ENCODE peak calls at places on chromosomes 1 and 21, in nine cellular contexts. F is breast epithelium, Z is GM12892, H is stomach, Q is prostate gland, T is transverse colon, C is GM12891, I is HCT116, S is sigmoid colon. M is an unnamed sample.
A peak's percentile ranks its signal among the peaks of the same experiment; 100 is the strongest.

GRCh38 chr1:9868244-9868590 is 41.9 kb downstream of the CTNNBIP1 start:
- DNase-seq in F (no peak), Z (no peak), H (no peak), Q (no peak), T (no peak), C (no peak), I (no peak), S (no peak), M (no peak)

GRCh38 chr1:170725326-170725725 is 61.4 kb downstream of the PRRX1 start:
- DNase-seq in F (no peak), Z (no peak), H (no peak), Q (no peak), T (no peak), C (no peak), I (no peak), S (no peak), M (no peak)

GRCh38 chr1:95467036-95467435 is 233.0 kb downstream of the RWDD3 start:
- DNase-seq in F (no peak), Z (no peak), H (no peak), Q (no peak), T (no peak), C (no peak), I (no peak), S (no peak), M (no peak)

GRCh38 chr1:68916227-68916853 is 419.5 kb upstream of the DEPDC1 start:
- DNase-seq in F (no peak), Z (no peak), H (peak; percentile 30), Q (no peak), T (no peak), C (no peak), I (no peak), S (no peak), M (no peak)

GRCh38 chr1:150187560-150187931 is 37.8 kb downstream of the PLEKHO1 start:
- DNase-seq in F (no peak), Z (no peak), H (no peak), Q (no peak), T (no peak), C (no peak), I (no peak), S (no peak), M (no peak)

GRCh38 chr21:36321325-36322082 is 1.5 kb downstream of the MORC3 start:
- DNase-seq in F (no peak), Z (no peak), H (peak; percentile 33), Q (peak; percentile 17), T (no peak), C (no peak), I (no peak), S (no peak), M (peak; percentile 22)

GRCh38 chr1:170669586-170670332 is 5.8 kb downstream of the PRRX1 start:
- DNase-seq in F (no peak), Z (no peak), H (no peak), Q (no peak), T (no peak), C (no peak), I (no peak), S (no peak), M (no peak)

GRCh38 chr1:95554408-95554807 is 320.4 kb downstream of the RWDD3 start:
- DNase-seq in F (no peak), Z (no peak), H (no peak), Q (no peak), T (no peak), C (no peak), I (no peak), S (no peak), M (no peak)

GRCh38 chr1:169044296-169044695 is 62.2 kb upstream of the ATP1B1 start:
- DNase-seq in F (no peak), Z (no peak), H (no peak), Q (no peak), T (no peak), C (no peak), I (no peak), S (no peak), M (no peak)

GRCh38 chr21:36589352-36589971 is 109.5 kb upstream of the SIM2 start:
- DNase-seq in F (peak; percentile 21), Z (peak; percentile 35), H (peak; percentile 54), Q (no peak), T (peak; percentile 32), C (peak; percentile 42), I (peak; percentile 59), S (no peak), M (no peak)

GRCh38 chr1:8712413-8713229 is 104.8 kb downstream of the RERE start:
- DNase-seq in F (no peak), Z (no peak), H (no peak), Q (no peak), T (no peak), C (no peak), I (no peak), S (no peak), M (no peak)

GRCh38 chr1:73065585-73065984 is 783.2 kb upstream of the NEGR1 start:
- DNase-seq in F (no peak), Z (no peak), H (no peak), Q (peak; percentile 7), T (no peak), C (no peak), I (no peak), S (no peak), M (no peak)

GRCh38 chr21:28154121-28154520 is 838.6 kb downstream of the LTN1 start:
- DNase-seq in F (no peak), Z (no peak), H (no peak), Q (no peak), T (no peak), C (no peak), I (no peak), S (no peak), M (no peak)

GRCh38 chr1:201732351-201732750 is 96.6 kb upstream of the IPO9 start:
- DNase-seq in F (no peak), Z (no peak), H (no peak), Q (no peak), T (no peak), C (no peak), I (no peak), S (no peak), M (no peak)

GRCh38 chr1:100896481-100896982 is 642 bp downstream of the SLC30A7 start:
- DNase-seq in F (peak; percentile 19), Z (peak; percentile 14), H (peak; percentile 43), Q (peak; percentile 7), T (peak; percentile 40), C (peak; percentile 33), I (peak; percentile 38), S (peak; percentile 48), M (no peak)
- TF ChIP-seq POLR2AphosphoS5 in F (no peak), Z (peak; percentile 94), H (peak; percentile 26), Q (no peak), T (no peak), C (peak; percentile 94), I (no peak), S (no peak), M (no peak)

GRCh38 chr1:1144122-1144842 is 28.4 kb upstream of the C1orf159 start:
- DNase-seq in F (no peak), Z (peak; percentile 71), H (peak; percentile 90), Q (peak; percentile 45), T (peak; percentile 86), C (peak; percentile 80), I (no peak), S (no peak), M (peak; percentile 92)
- TF ChIP-seq POLR2A in F (no peak), Z (no peak), H (no peak), Q (peak; percentile 19), T (peak; percentile 74), C (no peak), I (no peak), S (no peak), M (no peak)

DNA sequence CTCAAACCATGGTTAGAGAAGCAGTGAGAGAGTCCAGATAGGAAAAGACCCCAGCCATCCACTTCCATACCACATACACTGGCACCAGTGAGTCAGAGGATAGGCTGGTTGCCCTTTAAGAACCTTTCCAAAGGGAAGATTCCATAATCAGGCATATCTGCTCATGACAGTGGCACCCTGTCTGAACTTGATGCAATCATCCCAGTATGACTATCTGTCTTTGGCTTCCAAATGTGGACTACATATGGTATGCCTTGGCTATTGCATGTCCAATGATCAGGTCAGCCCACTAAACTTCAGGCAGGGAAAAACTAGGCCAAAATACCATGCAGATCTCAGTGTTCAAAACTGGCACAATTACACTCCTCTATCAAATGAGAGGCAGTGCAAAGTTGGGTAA is 20.6 kb downstream of the NPR1 start:
- DNase-seq in F (no peak), Z (no peak), H (no peak), Q (no peak), T (no peak), C (no peak), I (no peak), S (no peak), M (no peak)
- TF ChIP-seq POLR2AphosphoS5 in F (no peak), Z (no peak), H (no peak), Q (no peak), T (no peak), C (no peak), I (no peak), S (no peak), M (no peak)

GRCh38 chr1:222709700-222710153 is 2.6 kb downstream of the AIDA start:
- DNase-seq in F (no peak), Z (no peak), H (no peak), Q (no peak), T (no peak), C (no peak), I (no peak), S (no peak), M (no peak)

GRCh38 chr1:222716393-222716792 is 4.0 kb downstream of the BROX start:
- DNase-seq in F (no peak), Z (no peak), H (no peak), Q (no peak), T (no peak), C (no peak), I (no peak), S (no peak), M (no peak)

GRCh38 chr1:222711319-222712252 is 705 bp downstream of the AIDA start:
- DNase-seq in F (peak; percentile 37), Z (peak; percentile 33), H (peak; percentile 58), Q (peak; percentile 40), T (peak; percentile 66), C (peak; percentile 26), I (peak; percentile 37), S (peak; percentile 83), M (peak; percentile 90)

GRCh38 chr1:222712253-222713090 is at the start of the genes AIDA and BROX:
- DNase-seq in F (peak; percentile 89), Z (peak; percentile 77), H (peak; percentile 95), Q (peak; percentile 93), T (peak; percentile 96), C (peak; percentile 86), I (peak; percentile 69), S (peak; percentile 96), M (peak; percentile 99)

DNA sequence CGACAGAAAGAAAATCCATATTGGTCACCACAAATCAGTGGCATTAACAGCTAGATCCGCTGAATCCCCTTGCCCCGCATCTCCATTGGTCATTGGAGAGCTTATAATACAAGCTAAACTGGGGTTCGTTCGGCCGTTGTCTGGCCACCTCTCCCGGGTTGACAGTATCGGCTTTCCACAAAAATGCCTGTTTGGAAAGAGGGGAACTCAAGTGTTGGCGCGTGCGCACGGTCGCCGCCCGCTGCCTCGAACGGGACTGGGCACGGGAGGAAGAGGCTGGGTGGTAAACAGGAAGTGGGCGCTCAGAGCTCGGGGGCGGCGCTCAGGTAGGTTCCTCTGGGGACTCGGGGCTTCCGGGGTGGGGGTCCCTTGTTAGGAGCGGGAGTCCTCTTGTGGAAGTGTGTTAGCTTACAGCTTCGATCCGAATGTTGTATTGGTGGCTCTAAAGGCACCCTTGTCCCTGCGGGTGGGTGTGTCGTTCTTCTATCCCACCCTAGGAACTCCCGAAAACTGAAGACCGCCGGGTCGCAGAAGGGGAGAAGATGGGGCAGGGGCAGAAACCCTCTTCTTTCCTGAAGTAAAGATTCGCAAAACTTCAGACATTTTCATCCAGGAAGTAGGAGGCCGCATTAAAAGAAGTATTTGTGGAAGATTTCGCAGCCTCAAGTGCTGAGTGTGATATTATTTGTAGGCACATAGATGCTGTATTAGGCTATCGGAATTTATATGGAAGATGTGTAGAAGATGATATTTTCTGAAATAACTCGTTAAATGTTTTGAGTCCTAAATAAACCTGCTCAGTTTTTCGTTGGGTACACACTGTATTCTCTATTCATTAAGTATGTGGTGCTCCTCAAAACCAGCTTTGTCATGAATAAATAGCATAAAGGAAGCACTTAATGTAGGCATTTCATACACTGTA is 988 bp downstream of the BROX start:
- DNase-seq in F (peak; percentile 93), Z (peak; percentile 60), H (peak; percentile 93), Q (peak; percentile 95), T (peak; percentile 95), C (peak; percentile 65), I (peak; percentile 90), S (peak; percentile 97), M (peak; percentile 99)
- TF ChIP-seq POLR2A in F (peak; percentile 46), Z (peak; percentile 62), H (no peak), Q (peak; percentile 57), T (peak; percentile 68), C (peak; percentile 36), I (peak; percentile 82), S (no peak), M (peak; percentile 25)

M was measured in spleen.